ENCODE peak calls at places on chromosomes 16 and 17, in seven cellular contexts. One of them, this sample, is unnamed.

GRCh38 chr16:90016339-90016950 is 2.8 kb downstream of the DBNDD1 start:
- ATAC-seq in HepG2: no peak
- ATAC-seq in K562: no peak
- ATAC-seq in HCT116: no peak
- ATAC-seq in Panc1: no peak
- ATAC-seq in GM23338: no peak
- ATAC-seq in upper lobe of left lung: no peak
- ATAC-seq in this sample: no peak

GRCh38 chr17:82959242-82959930 is 119.6 kb upstream of the ZNF750 start:
- ATAC-seq in upper lobe of left lung: no peak
- ATAC-seq in GM23338: no peak
- ATAC-seq in HepG2: no peak
- ATAC-seq in K562: no peak
- ATAC-seq in HCT116: no peak
- ATAC-seq in Panc1: no peak
- ATAC-seq in this sample: no peak

GRCh38 chr17:40095944-40096791 is 4.2 kb downstream of the NR1D1 start:
- ATAC-seq in upper lobe of left lung: no peak
- ATAC-seq in HepG2: no peak
- ATAC-seq in GM23338: no peak
- ATAC-seq in HCT116: no peak
- ATAC-seq in Panc1: no peak
- ATAC-seq in K562: no peak
- ATAC-seq in this sample: no peak

GRCh38 chr17:35294756-35295155 is 51.9 kb downstream of the SLFN5 start:
- ATAC-seq in upper lobe of left lung: no peak
- ATAC-seq in HCT116: no peak
- ATAC-seq in HepG2: no peak
- ATAC-seq in Panc1: no peak
- ATAC-seq in GM23338: no peak
- ATAC-seq in K562: no peak
- ATAC-seq in this sample: no peak

GRCh38 chr17:72538921-72539352 is 418.1 kb downstream of the SOX9 start:
- ATAC-seq in upper lobe of left lung: no peak
- ATAC-seq in HCT116: no peak
- ATAC-seq in Panc1: peak; percentile 35
- ATAC-seq in HepG2: no peak
- ATAC-seq in K562: no peak
- ATAC-seq in GM23338: peak; percentile 64
- ATAC-seq in this sample: no peak

GRCh38 chr16:89827383-89828198 is 684 bp upstream of the SPIRE2 start:
- ATAC-seq in HCT116: peak; percentile 71
- ATAC-seq in Panc1: peak; percentile 82
- ATAC-seq in GM23338: peak; percentile 39
- ATAC-seq in K562: peak; percentile 70
- ATAC-seq in HepG2: peak; percentile 52
- ATAC-seq in upper lobe of left lung: peak; percentile 60
- ATAC-seq in this sample: peak; percentile 52

GRCh38 chr16:739560-740458 is 988 bp downstream of the CIAO3 start:
- ATAC-seq in Panc1: peak; percentile 15
- ATAC-seq in upper lobe of left lung: no peak
- ATAC-seq in K562: peak; percentile 38
- ATAC-seq in HCT116: peak; percentile 20
- ATAC-seq in HepG2: peak; percentile 71
- ATAC-seq in GM23338: peak; percentile 2
- ATAC-seq in this sample: no peak

GRCh38 chr17:63329876-63330275 is 116.2 kb downstream of the CYB561 start:
- ATAC-seq in Panc1: no peak
- ATAC-seq in K562: no peak
- ATAC-seq in GM23338: no peak
- ATAC-seq in upper lobe of left lung: no peak
- ATAC-seq in HCT116: no peak
- ATAC-seq in HepG2: no peak
- ATAC-seq in this sample: no peak

GRCh38 chr16:46662123-46662522 is 26.9 kb downstream of the VPS35 start:
- ATAC-seq in Panc1: no peak
- ATAC-seq in K562: no peak
- ATAC-seq in GM23338: no peak
- ATAC-seq in upper lobe of left lung: no peak
- ATAC-seq in HCT116: no peak
- ATAC-seq in HepG2: no peak
- ATAC-seq in this sample: no peak

GRCh38 chr17:5695480-5695879 is 111.2 kb upstream of the NLRP1 start:
- ATAC-seq in GM23338: peak; percentile 9
- ATAC-seq in upper lobe of left lung: no peak
- ATAC-seq in HepG2: no peak
- ATAC-seq in Panc1: no peak
- ATAC-seq in K562: no peak
- ATAC-seq in HCT116: no peak
- ATAC-seq in this sample: no peak

GRCh38 chr16:72814226-72814625 is 233.7 kb downstream of the ZFHX3 start:
- ATAC-seq in GM23338: no peak
- ATAC-seq in Panc1: no peak
- ATAC-seq in upper lobe of left lung: no peak
- ATAC-seq in HepG2: no peak
- ATAC-seq in K562: no peak
- ATAC-seq in HCT116: no peak
- ATAC-seq in this sample: no peak

GRCh38 chr16:15847621-15848175 is 9.1 kb downstream of the MYH11 start:
- ATAC-seq in Panc1: no peak
- ATAC-seq in HCT116: no peak
- ATAC-seq in upper lobe of left lung: no peak
- ATAC-seq in K562: no peak
- ATAC-seq in HepG2: no peak
- ATAC-seq in GM23338: no peak
- ATAC-seq in this sample: peak; percentile 14

GRCh38 chr17:45073414-45074070 is 12.4 kb downstream of the NMT1 start:
- ATAC-seq in K562: peak; percentile 79
- ATAC-seq in Panc1: no peak
- ATAC-seq in HepG2: no peak
- ATAC-seq in upper lobe of left lung: peak; percentile 88
- ATAC-seq in HCT116: no peak
- ATAC-seq in GM23338: no peak
- ATAC-seq in this sample: peak; percentile 96

GRCh38 chr16:67594956-67595355 is 32.6 kb downstream of the CTCF start:
- ATAC-seq in Panc1: no peak
- ATAC-seq in HepG2: no peak
- ATAC-seq in GM23338: peak; percentile 49
- ATAC-seq in upper lobe of left lung: no peak
- ATAC-seq in K562: peak; percentile 55
- ATAC-seq in HCT116: no peak
- ATAC-seq in this sample: peak; percentile 70

GRCh38 chr16:22665048-22665797 is 148.7 kb upstream of the HS3ST2 start:
- ATAC-seq in GM23338: no peak
- ATAC-seq in HCT116: no peak
- ATAC-seq in Panc1: no peak
- ATAC-seq in upper lobe of left lung: no peak
- ATAC-seq in HepG2: no peak
- ATAC-seq in K562: no peak
- ATAC-seq in this sample: no peak

GRCh38 chr17:82892869-82893565 is 53.2 kb upstream of the ZNF750 start:
- ATAC-seq in GM23338: no peak
- ATAC-seq in K562: no peak
- ATAC-seq in HCT116: no peak
- ATAC-seq in HepG2: no peak
- ATAC-seq in Panc1: no peak
- ATAC-seq in upper lobe of left lung: no peak
- ATAC-seq in this sample: no peak

GRCh38 chr17:61467416-61468262 is 15.4 kb downstream of the TBX4 start:
- ATAC-seq in HepG2: peak; percentile 27
- ATAC-seq in HCT116: peak; percentile 90
- ATAC-seq in Panc1: peak; percentile 60
- ATAC-seq in upper lobe of left lung: peak; percentile 62
- ATAC-seq in K562: peak; percentile 82
- ATAC-seq in GM23338: peak; percentile 49
- ATAC-seq in this sample: no peak

GRCh38 chr16:68644715-68645493 is at the start of gene CDH3:
- ATAC-seq in upper lobe of left lung: peak; percentile 53
- ATAC-seq in Panc1: peak; percentile 65
- ATAC-seq in HCT116: peak; percentile 88
- ATAC-seq in GM23338: peak; percentile 71
- ATAC-seq in HepG2: peak; percentile 58
- ATAC-seq in K562: no peak
- ATAC-seq in this sample: no peak

GRCh38 chr16:89467382-89467781 is 23.0 kb downstream of the ANKRD11 start:
- ATAC-seq in K562: no peak
- ATAC-seq in HCT116: no peak
- ATAC-seq in GM23338: no peak
- ATAC-seq in upper lobe of left lung: no peak
- ATAC-seq in HepG2: no peak
- ATAC-seq in Panc1: no peak
- ATAC-seq in this sample: no peak

GRCh38 chr16:21277927-21278706 is at the start of gene CRYM:
- ATAC-seq in Panc1: peak; percentile 97
- ATAC-seq in HCT116: peak; percentile 98
- ATAC-seq in GM23338: peak; percentile 95
- ATAC-seq in HepG2: peak; percentile 94
- ATAC-seq in upper lobe of left lung: peak; percentile 94
- ATAC-seq in K562: peak; percentile 99
- ATAC-seq in this sample: peak; percentile 93

GRCh38 chr17:27345141-27345904 is 51.4 kb downstream of the WSB1 start:
- ATAC-seq in HepG2: no peak
- ATAC-seq in K562: peak; percentile 93
- ATAC-seq in HCT116: no peak
- ATAC-seq in upper lobe of left lung: no peak
- ATAC-seq in Panc1: no peak
- ATAC-seq in GM23338: peak; percentile 61
- ATAC-seq in this sample: no peak

GRCh38 chr16:4293822-4294457 is 21.1 kb upstream of the TFAP4 start:
- ATAC-seq in K562: peak; percentile 22
- ATAC-seq in HCT116: peak; percentile 43
- ATAC-seq in GM23338: peak; percentile 94
- ATAC-seq in Panc1: peak; percentile 78
- ATAC-seq in HepG2: peak; percentile 84
- ATAC-seq in upper lobe of left lung: peak; percentile 78
- ATAC-seq in this sample: peak; percentile 76

GRCh38 chr16:4293181-4293716 is 20.4 kb upstream of the TFAP4 start:
- ATAC-seq in Panc1: no peak
- ATAC-seq in GM23338: peak; percentile 9
- ATAC-seq in HepG2: peak; percentile 3
- ATAC-seq in upper lobe of left lung: no peak
- ATAC-seq in K562: no peak
- ATAC-seq in HCT116: no peak
- ATAC-seq in this sample: no peak

GRCh38 chr16:4288148-4288921 is 15.5 kb upstream of the TFAP4 start:
- ATAC-seq in GM23338: peak; percentile 94
- ATAC-seq in HepG2: peak; percentile 77
- ATAC-seq in HCT116: peak; percentile 85
- ATAC-seq in K562: peak; percentile 98
- ATAC-seq in upper lobe of left lung: peak; percentile 84
- ATAC-seq in Panc1: peak; percentile 82
- ATAC-seq in this sample: peak; percentile 81

GRCh38 chr16:4291699-4292098 is 18.9 kb upstream of the TFAP4 start:
- ATAC-seq in K562: no peak
- ATAC-seq in HepG2: no peak
- ATAC-seq in Panc1: no peak
- ATAC-seq in HCT116: no peak
- ATAC-seq in upper lobe of left lung: no peak
- ATAC-seq in GM23338: no peak
- ATAC-seq in this sample: no peak

GRCh38 chr16:4290236-4290830 is 17.5 kb upstream of the TFAP4 start:
- ATAC-seq in HepG2: peak; percentile 47
- ATAC-seq in K562: no peak
- ATAC-seq in Panc1: peak; percentile 81
- ATAC-seq in HCT116: peak; percentile 57
- ATAC-seq in upper lobe of left lung: peak; percentile 28
- ATAC-seq in GM23338: no peak
- ATAC-seq in this sample: no peak
- TF ChIP-seq POLR2AphosphoS5 in HepG2: no peak
- TF ChIP-seq POLR2AphosphoS5 in K562: no peak
- TF ChIP-seq POLR2AphosphoS5 in Panc1: peak; percentile 76
- TF ChIP-seq POLR2AphosphoS5 in HCT116: no peak
- TF ChIP-seq POLR2AphosphoS5 in upper lobe of left lung: peak; percentile 66
- TF ChIP-seq POLR2AphosphoS5 in GM23338: no peak
- TF ChIP-seq POLR2AphosphoS5 in this sample: no peak

DNA sequence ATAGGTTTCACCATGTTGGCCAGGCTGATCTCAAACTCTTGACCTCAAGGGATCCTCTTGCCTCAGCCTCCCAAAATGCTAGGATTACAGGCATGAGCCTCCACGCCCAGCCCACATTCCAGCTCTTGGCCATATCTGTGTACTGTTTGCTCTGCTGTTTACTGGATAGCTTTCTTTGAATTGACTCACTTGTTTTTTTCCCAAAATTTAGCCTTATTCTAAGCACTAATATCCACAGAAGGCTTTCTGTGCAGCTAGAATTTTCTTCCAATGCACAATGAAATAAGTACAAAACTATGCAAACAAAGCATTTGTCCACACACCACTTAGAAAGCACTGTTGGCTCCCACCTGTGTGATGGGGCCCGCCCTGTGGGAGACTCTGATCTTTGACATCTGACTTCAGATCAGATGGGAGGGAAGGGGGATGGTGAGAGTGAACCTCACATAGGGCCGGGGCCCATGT is 72.2 kb downstream of the CLEC16A start:
- ATAC-seq in HepG2: peak; percentile 93
- ATAC-seq in GM23338: no peak
- ATAC-seq in upper lobe of left lung: peak; percentile 30
- ATAC-seq in HCT116: peak; percentile 89
- ATAC-seq in Panc1: no peak
- ATAC-seq in K562: no peak
- ATAC-seq in this sample: peak; percentile 70
- TF ChIP-seq POLR2AphosphoS5 in HepG2: no peak
- TF ChIP-seq POLR2AphosphoS5 in GM23338: no peak
- TF ChIP-seq POLR2AphosphoS5 in upper lobe of left lung: no peak
- TF ChIP-seq POLR2AphosphoS5 in HCT116: no peak
- TF ChIP-seq POLR2AphosphoS5 in Panc1: no peak
- TF ChIP-seq POLR2AphosphoS5 in K562: no peak
- TF ChIP-seq POLR2AphosphoS5 in this sample: no peak

DNA sequence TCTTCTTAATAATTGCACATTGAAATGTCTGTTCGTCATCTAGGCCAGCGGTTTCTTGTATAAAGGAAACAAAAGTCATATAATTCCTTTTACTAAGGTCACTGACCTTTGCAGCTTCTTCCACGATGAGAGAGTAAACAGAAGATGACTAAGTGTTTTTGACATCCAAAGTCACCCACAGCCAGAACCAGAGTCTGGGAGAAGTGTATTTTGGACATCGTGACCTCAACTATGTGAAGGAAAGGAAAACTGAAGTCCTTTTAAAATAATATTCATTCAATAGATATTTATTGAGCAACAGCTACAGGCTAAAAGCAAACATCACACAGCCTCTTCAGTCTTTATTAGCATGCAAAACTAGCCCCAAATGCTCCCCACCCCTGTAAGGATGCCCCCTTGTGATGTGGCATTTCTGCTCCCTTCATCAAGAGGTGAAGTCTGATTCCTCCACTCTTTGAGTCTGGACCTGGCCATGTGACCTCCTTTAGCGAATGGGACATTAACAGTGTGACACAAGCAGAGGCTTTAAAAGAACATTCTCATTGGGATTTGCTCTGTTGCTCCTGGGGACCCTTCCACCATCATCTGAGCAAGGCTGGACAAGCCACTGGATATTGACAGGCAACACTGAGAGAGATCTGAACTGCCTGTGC is 8.1 kb upstream of the PMP22 start:
- ATAC-seq in HepG2: no peak
- ATAC-seq in upper lobe of left lung: peak; percentile 91
- ATAC-seq in HCT116: no peak
- ATAC-seq in K562: no peak
- ATAC-seq in GM23338: no peak
- ATAC-seq in Panc1: no peak
- ATAC-seq in this sample: peak; percentile 88
- TF ChIP-seq POLR2AphosphoS5 in HepG2: no peak
- TF ChIP-seq POLR2AphosphoS5 in upper lobe of left lung: no peak
- TF ChIP-seq POLR2AphosphoS5 in HCT116: no peak
- TF ChIP-seq POLR2AphosphoS5 in K562: no peak
- TF ChIP-seq POLR2AphosphoS5 in GM23338: no peak
- TF ChIP-seq POLR2AphosphoS5 in Panc1: no peak
- TF ChIP-seq POLR2AphosphoS5 in this sample: peak; percentile 39

GRCh38 chr16:11635127-11635652 is 33.1 kb upstream of the SNN start:
- ATAC-seq in K562: no peak
- ATAC-seq in GM23338: no peak
- ATAC-seq in Panc1: no peak
- ATAC-seq in HCT116: no peak
- ATAC-seq in HepG2: no peak
- ATAC-seq in upper lobe of left lung: no peak
- ATAC-seq in this sample: no peak
- TF ChIP-seq POLR2AphosphoS5 in K562: no peak
- TF ChIP-seq POLR2AphosphoS5 in GM23338: no peak
- TF ChIP-seq POLR2AphosphoS5 in Panc1: no peak
- TF ChIP-seq POLR2AphosphoS5 in HCT116: no peak
- TF ChIP-seq POLR2AphosphoS5 in HepG2: no peak
- TF ChIP-seq POLR2AphosphoS5 in upper lobe of left lung: no peak
- TF ChIP-seq POLR2AphosphoS5 in this sample: no peak